ENCODE peak calls at places on chromosomes 7 and 10, in four cellular contexts. D is transverse colon, U is sigmoid colon, V is upper lobe of left lung. C is an unnamed sample. For H3K9me3, the result is how much of the 10 kb centered on the place peaks cover.

GRCh38 chr7:28623105-28623730 is 210.9 kb downstream of the CREB5 start:
- DNase-seq in D (no peak), U (no peak), V (no peak), C (no peak)

GRCh38 chr10:22648547-22648961 is 65.8 kb downstream of the PIP4K2A start:
- DNase-seq in D (no peak), U (no peak), V (no peak), C (no peak)

GRCh38 chr10:70649526-70649925 is 22.8 kb upstream of the ADAMTS14 start:
- DNase-seq in D (no peak), U (no peak), V (no peak), C (no peak)

GRCh38 chr7:84722086-84722485 is 464.8 kb downstream of the SEMA3D start:
- DNase-seq in D (no peak), U (no peak), V (no peak), C (no peak)

GRCh38 chr10:11515596-11516418 is 95.6 kb downstream of the USP6NL start:
- DNase-seq in D (peak), U (no peak), V (no peak), C (no peak)

GRCh38 chr10:30062090-30062489 is 2.7 kb upstream of the JCAD start:
- DNase-seq in D (no peak), U (no peak), V (no peak), C (no peak)

GRCh38 chr7:16727736-16728135 is 25.8 kb upstream of the TSPAN13 start:
- DNase-seq in D (no peak), U (no peak), V (no peak), C (no peak)

GRCh38 chr7:37908221-37908788 is 8.3 kb downstream of the SFRP4 start:
- DNase-seq in D (no peak), U (no peak), V (no peak), C (no peak)

GRCh38 chr10:52326382-52326781 is 12.3 kb downstream of the DKK1 start:
- DNase-seq in D (no peak), U (no peak), V (no peak), C (no peak)

GRCh38 chr10:99387071-99387470 is 43.4 kb downstream of the GOT1 start:
- DNase-seq in D (no peak), U (no peak), V (no peak), C (no peak)

GRCh38 chr10:115882021-115882420 is 391.0 kb downstream of the GFRA1 start:
- DNase-seq in D (no peak), U (no peak), V (no peak), C (no peak)

GRCh38 chr7:105650382-105650729 is 69.1 kb upstream of the EFCAB10 start:
- DNase-seq in D (no peak), U (peak), V (no peak), C (no peak)

GRCh38 chr7:92939793-92940360 is 103.5 kb upstream of the CDK6 start:
- DNase-seq in D (no peak), U (no peak), V (no peak), C (no peak)

GRCh38 chr10:36504752-36505151 is 620.6 kb upstream of the ANKRD30A start:
- DNase-seq in D (no peak), U (no peak), V (no peak), C (no peak)

GRCh38 chr7:16171928-16172327 is 249.4 kb downstream of the CRPPA start:
- DNase-seq in D (no peak), U (no peak), V (no peak), C (no peak)

GRCh38 chr10:59276133-59276532 is 86.2 kb downstream of the FAM13C start:
- DNase-seq in D (no peak), U (no peak), V (no peak), C (no peak)

GRCh38 chr10:71326464-71326881 is 7.4 kb downstream of the SLC29A3 start:
- DNase-seq in D (peak), U (no peak), V (no peak), C (no peak)

GRCh38 chr7:45176091-45176490 is 18.5 kb downstream of the RAMP3 start:
- DNase-seq in D (no peak), U (peak), V (no peak), C (peak)

GRCh38 chr10:78543749-78544446 is 510.2 kb downstream of the RPS24 start:
- DNase-seq in D (peak), U (peak), V (peak), C (peak)

GRCh38 chr7:101108330-101108857 is 18.5 kb upstream of the SERPINE1 start:
- DNase-seq in D (no peak), U (no peak), V (peak), C (no peak)

GRCh38 chr10:12941966-12942365 is 59.5 kb downstream of the CCDC3 start:
- DNase-seq in D (no peak), U (no peak), V (no peak), C (no peak)

GRCh38 chr10:102300289-102300843 is 55.0 kb downstream of the GBF1 start:
- DNase-seq in D (no peak), U (no peak), V (no peak), C (no peak)

GRCh38 chr10:129562487-129562886 is 95.4 kb downstream of the MGMT start:
- DNase-seq in D (no peak), U (no peak), V (no peak), C (no peak)

GRCh38 chr10:1241322-1241890 is 185.2 kb downstream of the WDR37 start:
- DNase-seq in D (no peak), U (no peak), V (no peak), C (no peak)

GRCh38 chr10:1241973-1242935 is 186.1 kb downstream of the WDR37 start:
- DNase-seq in D (no peak), U (no peak), V (no peak), C (no peak)

GRCh38 chr10:1242975-1243374 is 186.8 kb downstream of the WDR37 start:
- DNase-seq in D (no peak), U (no peak), V (no peak), C (no peak)

GRCh38 chr10:1244493-1244892 is 188.3 kb downstream of the WDR37 start:
- DNase-seq in D (no peak), U (no peak), V (no peak), C (no peak)

GRCh38 chr10:1243486-1244182 is 187.4 kb downstream of the WDR37 start:
- DNase-seq in D (no peak), U (no peak), V (no peak), C (no peak)
- H3K9me3 ChIP-seq in D (under half), U (under half), V (under half), C (under half)

DNA sequence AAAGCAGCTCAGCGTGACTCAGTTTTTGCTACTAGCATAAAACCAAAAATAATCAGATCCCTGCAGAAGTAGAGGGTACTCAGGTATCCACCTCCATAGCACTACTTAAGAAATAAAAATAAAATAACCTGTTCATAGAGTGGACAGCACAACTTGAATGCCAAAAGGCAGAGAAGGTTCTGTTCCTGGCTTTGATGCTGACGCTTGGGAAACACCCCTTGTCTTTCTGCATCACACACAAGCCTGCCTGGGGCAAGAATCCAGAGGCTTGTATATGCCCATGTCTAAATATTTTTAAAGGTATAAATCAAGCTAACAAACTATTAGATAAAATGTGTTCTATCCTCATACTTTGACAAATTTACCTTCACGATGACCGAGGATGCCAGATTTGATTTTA is 207.3 kb downstream of the KIAA1217 start:
- DNase-seq in D (no peak), U (peak), V (peak), C (no peak)
- TF ChIP-seq EP300 in D (no peak), U (no peak), V (peak), C (no peak)

GRCh38 chr7:135759537-135759936 is 10.9 kb upstream of the FAM180A start:
- DNase-seq in D (no peak), U (no peak), V (no peak), C (no peak)

GRCh38 chr7:135757719-135758411 is 9.3 kb upstream of the FAM180A start:
- DNase-seq in D (no peak), U (no peak), V (no peak), C (no peak)

GRCh38 chr7:135763261-135763660 is 14.6 kb upstream of the FAM180A start:
- DNase-seq in D (no peak), U (no peak), V (no peak), C (no peak)

GRCh38 chr7:135758531-135758932 is 9.9 kb upstream of the FAM180A start:
- DNase-seq in D (no peak), U (no peak), V (no peak), C (no peak)

GRCh38 chr7:135761751-135762488 is 13.3 kb upstream of the FAM180A start:
- DNase-seq in D (no peak), U (no peak), V (no peak), C (no peak)
- TF ChIP-seq POLR2AphosphoS5 in D (no peak), U (no peak), V (no peak), C (no peak)

DNA sequence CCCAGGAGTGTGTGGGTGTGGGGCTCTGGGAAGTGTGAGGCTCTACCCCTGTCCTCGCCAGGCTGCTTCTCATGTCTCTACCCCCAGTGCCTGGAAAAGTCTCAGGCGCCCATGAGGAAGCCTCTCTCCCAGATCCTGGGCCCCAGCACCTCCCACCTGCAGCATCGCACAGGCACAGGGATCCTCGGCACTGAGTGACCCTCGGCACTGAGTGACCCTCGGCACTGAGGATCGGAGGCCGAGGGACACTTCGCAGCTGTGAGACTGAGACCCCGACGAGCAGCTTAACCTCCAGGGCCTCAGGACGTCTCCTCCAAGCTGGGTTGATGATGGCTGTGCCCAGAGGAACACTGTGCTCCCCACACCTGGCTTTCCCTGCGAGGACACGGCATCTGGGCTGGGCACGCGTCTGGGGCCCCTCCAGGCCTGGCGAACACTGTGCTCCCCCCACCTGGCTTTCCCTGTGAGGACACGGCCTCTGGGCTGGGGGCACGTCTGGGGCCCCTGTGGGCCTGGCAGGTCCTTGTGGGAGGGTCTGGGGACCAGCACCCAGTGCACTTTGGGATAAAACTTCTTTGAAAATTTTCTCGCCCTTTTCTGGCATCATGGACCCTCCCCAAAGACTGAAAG is 158.3 kb upstream of the PPP2R2D start:
- DNase-seq in D (no peak), U (peak), V (peak), C (peak)
- H3K9me3 ChIP-seq in D (under half), U (under half), V (under half), C (under half)

GRCh38 chr10:68992721-68993440 is 4.3 kb downstream of the KIFBP start:
- DNase-seq in D (peak), U (peak), V (peak), C (no peak)
- TF ChIP-seq EP300 in D (peak), U (no peak), V (no peak), C (no peak)

GRCh38 chr7:2717905-2718702 is 30.1 kb downstream of the AMZ1 start:
- DNase-seq in D (no peak), U (no peak), V (no peak), C (no peak)

GRCh38 chr7:2718703-2718965 is 30.6 kb downstream of the AMZ1 start:
- DNase-seq in D (no peak), U (no peak), V (no peak), C (no peak)

GRCh38 chr7:2716906-2717292 is 28.9 kb downstream of the AMZ1 start:
- DNase-seq in D (no peak), U (no peak), V (no peak), C (no peak)

GRCh38 chr7:2716488-2716887 is 28.5 kb downstream of the AMZ1 start:
- DNase-seq in D (no peak), U (no peak), V (no peak), C (no peak)

DNA sequence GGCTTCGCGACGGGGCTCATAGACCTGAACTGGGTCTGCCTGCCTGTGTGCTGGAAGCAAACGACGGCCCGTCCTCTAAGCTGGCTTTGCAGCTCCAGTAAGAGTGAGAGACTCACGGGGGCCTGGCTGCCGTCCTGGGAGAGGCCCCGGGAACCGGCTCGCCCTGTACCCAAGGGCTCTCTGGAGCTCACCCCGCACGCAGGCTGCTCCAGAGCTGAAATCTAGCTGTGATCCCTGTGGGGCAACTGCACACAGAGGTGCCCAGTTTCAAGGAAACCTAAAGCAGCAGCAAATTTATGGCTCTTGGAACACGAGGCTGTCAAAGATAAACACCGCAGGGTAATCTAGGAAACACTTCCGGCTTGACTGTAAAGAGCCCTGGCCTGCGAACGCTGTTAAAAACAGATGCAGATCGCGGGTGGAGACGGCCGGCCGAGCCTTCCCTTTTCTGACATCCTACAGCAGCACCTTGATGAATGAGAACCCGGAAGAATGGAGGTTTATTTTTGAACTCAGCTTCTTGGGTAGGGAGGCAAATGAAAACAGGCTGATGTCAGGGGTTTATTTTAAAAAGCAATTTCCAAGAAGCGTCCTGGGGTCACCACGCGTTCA is 29.4 kb downstream of the AMZ1 start:
- DNase-seq in D (peak), U (peak), V (peak), C (no peak)
- TF ChIP-seq POLR2AphosphoS5 in D (peak), U (peak), V (no peak), C (no peak)

GRCh38 chr7:157740251-157740650 is 403.4 kb downstream of the DNAJB6 start:
- DNase-seq in D (no peak), U (no peak), V (no peak), C (no peak)

GRCh38 chr7:157743781-157744525 is 407.1 kb downstream of the DNAJB6 start:
- DNase-seq in D (no peak), U (no peak), V (no peak), C (no peak)

GRCh38 chr7:157750291-157750690 is 413.5 kb downstream of the DNAJB6 start:
- DNase-seq in D (no peak), U (no peak), V (no peak), C (no peak)

GRCh38 chr7:157745721-157746709 is 409.2 kb downstream of the DNAJB6 start:
- DNase-seq in D (no peak), U (no peak), V (no peak), C (no peak)

GRCh38 chr7:157744786-157745601 is 408.2 kb downstream of the DNAJB6 start:
- DNase-seq in D (no peak), U (no peak), V (no peak), C (no peak)
- H3K9me3 ChIP-seq in D (under half), U (under half), V (under half), C (under half)

GRCh38 chr7:75866129-75866496 is 12.7 kb upstream of the RHBDD2 start:
- DNase-seq in D (no peak), U (no peak), V (no peak), C (no peak)

GRCh38 chr7:75868153-75868552 is 10.7 kb upstream of the RHBDD2 start:
- DNase-seq in D (no peak), U (no peak), V (no peak), C (no peak)

GRCh38 chr7:75867390-75867717 is 11.5 kb upstream of the RHBDD2 start:
- DNase-seq in D (no peak), U (no peak), V (no peak), C (no peak)

GRCh38 chr7:75869776-75870379 is 9.0 kb upstream of the RHBDD2 start:
- DNase-seq in D (no peak), U (no peak), V (no peak), C (no peak)

DNA sequence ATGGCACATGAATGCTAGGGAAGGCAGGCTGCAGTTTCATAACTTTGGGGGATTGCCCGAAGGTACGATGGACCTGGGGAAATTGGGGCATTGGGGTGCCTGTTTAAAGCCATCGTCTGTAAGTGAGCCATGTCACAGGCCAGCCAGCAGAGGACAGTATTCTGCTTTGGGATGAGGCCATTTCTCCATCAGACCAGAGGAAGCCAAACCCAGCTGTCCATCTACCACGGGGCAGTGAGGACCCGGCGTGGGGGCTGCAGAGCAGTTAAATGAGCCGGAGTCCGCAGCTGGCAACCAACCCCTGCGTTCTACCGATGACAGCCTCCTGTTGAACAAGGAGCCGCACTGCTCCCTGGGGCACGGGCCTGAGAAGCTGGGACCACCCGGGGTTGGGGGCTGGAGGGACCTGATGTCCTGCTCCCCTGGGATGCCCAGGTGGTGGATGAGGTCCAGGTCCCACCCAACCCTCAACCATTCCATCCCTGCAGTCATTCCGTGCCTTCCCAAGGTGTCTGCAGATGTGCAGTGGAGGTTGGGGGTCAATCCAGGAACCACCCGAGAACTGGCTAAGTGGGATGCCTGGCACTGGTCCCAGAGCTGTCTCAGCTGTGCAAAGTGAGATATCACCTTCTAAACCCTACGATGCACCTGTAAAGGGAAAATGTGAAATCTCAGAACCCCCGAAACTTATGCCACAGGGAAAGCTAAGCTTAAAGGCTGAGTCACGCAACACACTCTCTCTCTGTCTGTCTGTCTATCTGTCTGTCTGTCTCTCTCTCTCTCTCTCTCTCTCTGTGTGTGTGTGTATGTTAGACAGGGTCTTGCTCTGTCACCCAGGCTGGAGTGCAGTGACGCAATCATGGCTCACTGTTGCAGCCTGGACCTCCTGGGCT is 12.1 kb upstream of the RHBDD2 start:
- DNase-seq in D (peak), U (peak), V (peak), C (peak)
- TF ChIP-seq EP300 in D (no peak), U (no peak), V (no peak), C (no peak)

GRCh38 chr7:47561715-47562446 is 20.0 kb downstream of the TNS3 start:
- DNase-seq in D (no peak), U (no peak), V (no peak), C (no peak)

GRCh38 chr7:47557317-47557985 is 24.5 kb downstream of the TNS3 start:
- DNase-seq in D (no peak), U (no peak), V (no peak), C (no peak)

GRCh38 chr7:47559306-47560220 is 22.3 kb downstream of the TNS3 start:
- DNase-seq in D (no peak), U (no peak), V (no peak), C (no peak)

GRCh38 chr7:47556511-47557180 is 25.3 kb downstream of the TNS3 start:
- DNase-seq in D (no peak), U (no peak), V (peak), C (no peak)

GRCh38 chr7:47557986-47558670 is 23.8 kb downstream of the TNS3 start:
- DNase-seq in D (no peak), U (no peak), V (no peak), C (no peak)
- TF ChIP-seq POLR2AphosphoS5 in D (no peak), U (no peak), V (no peak), C (no peak)